ENCODE peak calls at places on chromosomes 11 and 22, in four cellular contexts. E is H9, G is IMR-90, Q is trophoblast cell. Z is an unnamed sample.

GRCh38 chr11:8375932-8376331 is 112.3 kb upstream of the LMO1 start:
- DNase-seq in E (no peak), G (no peak), Q (no peak), Z (peak)

GRCh38 chr22:45499746-45500145 is 2.9 kb upstream of the FBLN1 start:
- DNase-seq in E (no peak), G (no peak), Q (no peak), Z (peak)

GRCh38 chr11:17810736-17811135 is 76.2 kb downstream of the KCNC1 start:
- DNase-seq in E (no peak), G (peak), Q (peak), Z (no peak)

GRCh38 chr22:19461506-19461905 is 14.0 kb upstream of the C22orf39 start:
- DNase-seq in E (no peak), G (no peak), Q (no peak), Z (no peak)

GRCh38 chr11:104665631-104666030 is 232.6 kb downstream of the CASP12 start:
- DNase-seq in E (no peak), G (peak), Q (no peak), Z (no peak)

GRCh38 chr22:41557401-41558240 is 3.2 kb upstream of the CSDC2 start:
- DNase-seq in E (peak), G (peak), Q (no peak), Z (no peak)

GRCh38 chr11:134535029-134536025 is 123.3 kb upstream of the B3GAT1 start:
- DNase-seq in E (peak), G (no peak), Q (no peak), Z (no peak)

GRCh38 chr11:77596626-77597025 is 6.9 kb downstream of the AQP11 start:
- DNase-seq in E (no peak), G (peak), Q (peak), Z (peak)

GRCh38 chr22:37643225-37643847 is 3.9 kb downstream of the SH3BP1 start:
- DNase-seq in E (peak), G (peak), Q (peak), Z (peak)

GRCh38 chr11:129703846-129704245 is 111.8 kb upstream of the TMEM45B start:
- DNase-seq in E (peak), G (no peak), Q (peak), Z (no peak)

GRCh38 chr11:113494021-113494420 is 18.8 kb upstream of the DRD2 start:
- DNase-seq in E (no peak), G (no peak), Q (no peak), Z (no peak)

GRCh38 chr11:121551463-121551862 is 98.7 kb upstream of the SORL1-AS1 start:
- DNase-seq in E (no peak), G (no peak), Q (no peak), Z (no peak)

GRCh38 chr11:57800444-57801184 is 39.0 kb downstream of the CTNND1 start:
- DNase-seq in E (peak), G (peak), Q (peak), Z (peak)

GRCh38 chr22:39214383-39215069 is 30.3 kb downstream of the PDGFB start:
- DNase-seq in E (peak), G (peak), Q (peak), Z (peak)
- H2BK5ac ChIP-seq in E (peak), G (no peak), Q (peak), Z (no peak)

DNA sequence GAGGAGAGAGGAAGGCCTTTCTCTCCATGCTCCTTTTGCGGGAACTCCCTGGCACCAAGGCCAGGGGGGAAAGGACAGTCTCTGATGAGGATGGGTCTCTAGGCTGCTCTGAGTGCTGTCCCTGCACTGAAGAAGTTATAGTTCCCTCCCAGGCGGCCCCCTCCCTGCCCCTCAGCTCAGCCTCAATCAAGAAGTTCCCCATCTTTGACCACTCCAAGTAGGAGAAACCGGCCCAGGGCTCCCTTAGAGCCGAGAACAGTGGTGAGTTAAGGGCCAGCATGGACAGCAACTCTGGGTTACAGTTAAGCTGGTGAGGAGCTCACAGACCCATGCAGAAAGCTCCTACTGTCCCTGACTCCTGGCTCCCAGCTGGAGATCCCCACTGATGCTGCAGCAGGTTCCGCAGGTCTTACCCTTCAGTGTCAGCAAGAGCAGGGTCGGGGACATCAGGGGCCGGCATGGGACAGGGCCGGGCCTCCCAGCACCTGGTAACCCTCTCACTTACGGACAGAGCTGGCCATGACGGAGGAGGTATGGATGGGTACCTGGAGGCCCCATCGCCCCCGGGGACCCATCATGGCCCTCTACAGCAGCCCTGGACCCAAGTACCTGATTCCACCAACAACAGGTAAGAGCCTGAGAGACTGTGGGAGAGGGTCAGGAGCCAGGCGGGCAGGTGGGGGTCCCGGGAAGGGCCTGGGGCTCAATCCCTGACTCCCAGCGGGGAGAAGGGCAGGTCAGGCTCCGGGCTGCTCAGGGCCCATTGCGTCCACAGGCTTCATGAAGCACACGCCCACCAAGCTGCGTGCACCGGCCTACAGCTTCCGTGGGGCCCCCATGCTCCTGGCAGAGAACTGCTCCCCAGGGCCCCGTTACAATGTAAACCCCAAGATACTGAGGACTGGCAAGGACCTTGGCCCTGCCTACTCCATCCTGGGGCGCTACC is 4.2 kb downstream of the SCGB1C1 start:
- DNase-seq in E (no peak), G (no peak), Q (no peak), Z (no peak)
- H2BK5ac ChIP-seq in E (no peak), G (no peak), Q (no peak), Z (no peak)

GRCh38 chr22:42973536-42973881 is 41.4 kb downstream of the PACSIN2 start:
- DNase-seq in E (no peak), G (no peak), Q (no peak), Z (no peak)

GRCh38 chr22:42976131-42976530 is 38.8 kb downstream of the PACSIN2 start:
- DNase-seq in E (no peak), G (no peak), Q (no peak), Z (peak)

GRCh38 chr22:42976534-42976933 is 38.4 kb downstream of the PACSIN2 start:
- DNase-seq in E (no peak), G (no peak), Q (no peak), Z (no peak)

GRCh38 chr22:42972592-42973535 is 42.1 kb downstream of the PACSIN2 start:
- DNase-seq in E (no peak), G (no peak), Q (no peak), Z (no peak)

DNA sequence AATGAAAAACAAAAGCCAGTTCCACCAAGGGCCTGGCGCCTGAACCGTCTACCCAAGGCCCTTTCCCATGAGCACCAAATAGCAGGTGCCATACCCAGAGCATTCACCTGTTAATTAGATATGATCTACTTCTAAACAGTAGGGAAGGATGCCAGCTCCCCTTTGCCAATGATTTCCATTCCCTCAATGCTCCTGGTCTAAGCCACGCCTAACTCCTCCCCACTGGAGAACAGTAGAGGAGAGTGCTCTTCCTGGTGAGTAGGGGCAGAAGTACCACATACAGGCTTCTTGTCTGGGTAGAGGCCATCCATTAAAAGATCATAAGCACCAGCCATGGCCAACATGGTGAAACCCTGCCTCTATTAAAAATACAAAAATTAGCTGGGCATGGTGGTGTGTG is 40.7 kb downstream of the PACSIN2 start:
- DNase-seq in E (no peak), G (no peak), Q (no peak), Z (no peak)
- H2BK5ac ChIP-seq in E (no peak), G (no peak), Q (no peak), Z (no peak)

DNA sequence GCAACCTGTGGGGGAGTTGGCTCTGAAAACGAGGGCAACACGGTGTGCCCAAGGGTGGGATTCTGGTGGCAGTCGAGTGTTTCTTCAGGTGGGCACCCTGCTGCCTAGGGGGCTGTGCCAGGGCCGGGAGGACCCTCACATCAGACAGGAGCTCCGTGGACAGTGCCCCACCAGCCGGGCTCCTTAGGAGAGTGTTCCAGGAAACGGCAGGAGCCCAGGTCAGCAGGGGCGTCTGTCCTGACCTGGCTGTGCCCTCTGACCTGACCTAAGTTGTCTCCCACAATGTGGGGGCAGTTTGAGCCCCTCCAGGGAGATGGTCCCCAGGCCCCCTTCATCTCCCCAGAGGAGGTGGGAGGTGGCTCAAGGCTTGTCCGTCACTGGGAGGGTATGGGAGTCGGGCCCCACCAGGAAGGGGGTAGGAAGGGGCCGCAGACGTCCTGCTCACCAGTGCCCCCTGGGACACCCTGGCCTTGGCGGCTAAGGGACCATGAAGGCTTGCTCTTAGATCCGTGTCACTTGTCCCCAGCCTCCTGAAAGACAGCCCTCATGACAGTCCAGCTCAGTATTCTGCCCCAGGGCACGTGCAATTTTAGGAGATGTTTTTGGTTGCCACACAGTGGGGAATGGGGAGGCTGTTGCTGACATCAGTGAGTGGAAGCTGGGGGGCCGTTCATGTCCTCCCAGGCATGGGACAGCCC is 32.2 kb upstream of the GAL start:
- DNase-seq in E (no peak), G (no peak), Q (no peak), Z (no peak)
- H2BK5ac ChIP-seq in E (no peak), G (no peak), Q (no peak), Z (peak)

DNA sequence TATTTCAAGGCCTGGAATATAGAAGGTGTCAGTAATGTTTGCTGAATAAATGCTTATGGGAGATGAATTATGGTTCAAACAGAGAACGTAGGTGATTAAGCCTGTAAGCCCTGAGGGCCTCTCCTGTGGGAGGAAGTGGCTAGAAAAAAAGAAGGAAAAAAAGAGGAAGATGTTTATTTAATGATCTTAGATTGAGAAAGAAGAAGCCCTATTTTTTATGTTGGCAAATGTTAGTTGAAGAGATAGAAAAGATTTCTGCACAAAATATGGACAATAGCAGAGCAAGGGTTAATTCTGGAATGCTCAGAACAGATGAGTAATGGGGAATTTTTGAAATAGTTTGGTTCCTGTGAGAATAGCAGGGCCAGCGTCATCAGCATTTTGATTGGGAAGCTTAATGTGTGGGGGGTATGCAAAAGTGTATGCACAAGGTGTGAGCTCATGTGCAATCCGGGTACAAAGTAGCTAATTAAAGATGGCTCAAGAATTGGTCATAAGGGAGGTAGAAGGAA is 95.7 kb downstream of the TEAD1 start:
- DNase-seq in E (no peak), G (peak), Q (peak), Z (peak)
- H2BK5ac ChIP-seq in E (no peak), G (peak), Q (peak), Z (no peak)

GRCh38 chr22:40405178-40406062 is 35.0 kb downstream of the SGSM3 start:
- DNase-seq in E (no peak), G (no peak), Q (no peak), Z (no peak)
- H2BK5ac ChIP-seq in E (no peak), G (no peak), Q (no peak), Z (no peak)

GRCh38 chr11:67318239-67318555 is 14.9 kb downstream of the SSH3 start:
- DNase-seq in E (no peak), G (no peak), Q (no peak), Z (no peak)
- H2BK5ac ChIP-seq in E (no peak), G (no peak), Q (no peak), Z (no peak)

DNA sequence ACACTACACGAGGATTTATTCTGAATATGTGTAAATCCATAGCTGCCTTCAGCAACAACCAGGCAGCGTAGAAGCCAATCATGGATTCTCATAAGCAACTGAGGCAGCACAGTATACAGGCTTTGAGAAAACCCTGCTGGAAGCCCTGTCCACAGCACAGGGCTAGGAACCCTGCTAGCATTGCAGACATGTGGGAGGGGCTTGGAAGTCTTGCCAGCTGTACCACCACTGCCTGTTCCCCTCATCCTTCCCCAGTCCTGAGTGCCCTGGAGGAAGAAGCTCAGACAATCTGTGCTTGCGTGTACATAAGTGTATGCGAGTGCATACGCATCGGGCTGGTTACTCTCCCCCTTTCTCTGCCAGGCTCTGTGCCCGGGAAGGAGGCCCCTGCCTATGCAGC is 90.7 kb downstream of the GALNT18 start:
- DNase-seq in E (no peak), G (no peak), Q (no peak), Z (no peak)
- H2BK5ac ChIP-seq in E (no peak), G (no peak), Q (no peak), Z (no peak)

DNA sequence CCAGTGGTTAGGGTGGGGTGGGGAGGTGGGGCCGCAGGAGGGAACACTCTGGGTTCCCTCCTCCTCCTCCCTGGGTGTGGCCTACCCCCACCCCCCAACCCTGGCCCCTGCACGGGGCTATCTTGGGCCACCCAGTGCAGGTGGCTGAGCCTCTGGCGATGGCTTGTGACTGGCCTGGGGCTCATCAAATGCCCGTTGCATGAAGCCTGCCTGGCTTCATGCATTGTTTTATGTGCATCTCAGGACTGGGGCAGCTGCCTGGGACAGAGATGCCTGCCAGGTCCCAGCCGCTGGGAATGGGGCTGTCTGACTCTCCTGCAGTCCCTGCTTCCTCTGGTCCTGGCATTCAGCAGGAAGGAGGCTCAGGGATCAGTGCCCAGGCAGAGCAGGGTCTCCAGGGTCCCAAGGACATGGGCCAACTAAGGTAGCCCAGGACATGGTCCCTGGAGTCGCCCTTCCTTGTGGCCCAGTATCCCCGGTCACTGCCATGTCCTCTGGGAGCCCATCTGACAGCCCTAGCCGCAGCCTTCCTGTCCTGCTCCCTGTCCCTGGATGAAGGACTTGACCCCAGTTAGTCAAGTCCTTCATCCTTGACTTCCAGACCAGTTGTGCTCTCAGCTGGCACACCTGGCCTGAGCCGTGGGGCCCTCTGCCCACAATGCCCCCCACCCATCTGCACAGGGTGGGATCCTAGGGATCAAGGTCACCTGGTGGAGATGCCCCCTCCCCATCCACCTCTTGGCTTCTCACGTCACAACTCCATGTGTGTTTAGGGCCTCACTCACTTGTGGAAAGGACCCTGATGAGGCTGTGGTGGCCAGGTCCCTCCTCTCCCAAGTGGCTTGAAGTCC is 112.1 kb upstream of the FGF3 start:
- DNase-seq in E (no peak), G (no peak), Q (no peak), Z (no peak)
- H2BK5ac ChIP-seq in E (no peak), G (no peak), Q (no peak), Z (no peak)

DNA sequence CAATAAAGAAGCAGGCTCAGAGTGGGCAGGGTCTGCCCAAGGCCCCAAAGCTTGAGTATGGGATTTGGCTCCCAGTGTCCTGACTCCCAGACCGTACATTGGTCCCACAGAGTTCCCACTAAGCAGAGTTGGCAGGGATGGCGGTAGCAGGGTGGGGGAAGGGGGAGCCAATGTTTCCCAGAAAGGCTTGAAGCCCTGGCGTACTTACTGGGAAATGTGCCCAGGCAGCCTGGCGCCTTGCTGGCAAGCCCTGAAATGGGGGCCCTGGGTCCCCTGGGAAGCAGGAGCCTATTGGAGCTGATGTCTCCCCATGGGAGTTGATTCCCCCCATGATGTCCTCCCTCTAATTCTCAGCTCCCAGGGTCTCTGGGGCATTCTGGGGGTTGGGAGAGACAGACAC is 9.3 kb downstream of the ARHGEF17 start:
- DNase-seq in E (no peak), G (no peak), Q (no peak), Z (no peak)
- H2BK5ac ChIP-seq in E (no peak), G (peak), Q (no peak), Z (no peak)

Z was measured in mesendoderm.